ENCODE peak calls at places on chromosomes 11 and 22, in ten cellular contexts. M is AML-193; L is HS-5; D is stimulated activated CD4-positive, alpha-beta T cell treated with anti-CD3 and anti-CD28 coated beads, Interleukin-2, amount 100 ng/mL, for 48 hours; B is activated naive CD4-positive, alpha-beta T cell treated with Interleukin-2 at 50 U/mL for 16 hours; C is iris pigment epithelial cell; N is HEK293T; P is NCI-H2081; J is stimulated activated CD8-positive, alpha-beta memory T cell treated with anti-CD3 and anti-CD28 coated beads, Interleukin-4, amount 100 ng/mL, for 4 hours; Y is cerebellum. V is an unnamed sample.

GRCh38 chr22:44697423-44698179 is 4.4 kb upstream of the PRR5 start:
- DNase-seq in Y (peak; percentile 31), L (peak; percentile 36), B (peak; percentile 88), J (peak; percentile 74), N (peak; percentile 84), M (peak; percentile 54), C (peak; percentile 54), P (peak; percentile 32), D (peak; percentile 87), V (peak; percentile 51)

GRCh38 chr11:62004473-62004872 is 37.0 kb upstream of the FTH1 start:
- DNase-seq in N (no peak), M (no peak), B (no peak), J (no peak), C (peak; percentile 95), D (no peak), P (no peak), Y (no peak), L (peak; percentile 31), V (no peak)

GRCh38 chr22:26679003-26679629 is 21.7 kb downstream of the MIAT start:
- DNase-seq in N (peak; percentile 85), P (peak; percentile 69), M (peak; percentile 59), Y (peak; percentile 62), B (peak; percentile 77), C (peak; percentile 67), J (no peak), L (peak; percentile 43), D (peak; percentile 77), V (peak; percentile 73)

GRCh38 chr11:66139817-66140216 is 69.7 kb downstream of the PACS1 start:
- DNase-seq in M (no peak), C (no peak), L (no peak), J (no peak), Y (no peak), N (no peak), D (no peak), B (no peak), P (no peak), V (no peak)

GRCh38 chr11:10026514-10026913 is 267.5 kb downstream of the SBF2 start:
- DNase-seq in N (no peak), Y (no peak), P (no peak), L (peak; percentile 59), D (no peak), C (peak; percentile 84), J (no peak), M (no peak), B (no peak), V (no peak)

GRCh38 chr11:86511086-86511551 is 136.4 kb downstream of the CCDC81 start:
- DNase-seq in J (no peak), P (no peak), Y (no peak), N (no peak), M (no peak), B (no peak), C (peak; percentile 78), L (no peak), D (no peak), V (no peak)

GRCh38 chr11:91085985-91086384 is 863.1 kb upstream of the CHORDC1 start:
- DNase-seq in P (no peak), J (no peak), Y (no peak), C (no peak), L (no peak), D (no peak), N (no peak), B (no peak), M (no peak), V (no peak)

GRCh38 chr22:39176067-39176621 is 23.7 kb upstream of the CBX7 start:
- DNase-seq in M (no peak), J (no peak), L (peak; percentile 39), B (no peak), N (no peak), P (no peak), Y (no peak), D (no peak), C (peak; percentile 54), V (no peak)

GRCh38 chr11:57303990-57304579 is 20.7 kb downstream of the TNKS1BP1 start:
- DNase-seq in N (no peak), M (no peak), D (no peak), P (peak; percentile 69), C (no peak), Y (no peak), B (no peak), L (no peak), J (no peak), V (no peak)

GRCh38 chr22:47193606-47194316 is 431.3 kb downstream of the TBC1D22A start:
- DNase-seq in M (no peak), D (no peak), L (no peak), P (no peak), B (no peak), C (no peak), J (no peak), N (no peak), Y (no peak), V (no peak)

GRCh38 chr11:26950260-26950719 is 43.6 kb upstream of the FIBIN start:
- DNase-seq in D (no peak), B (no peak), N (no peak), L (no peak), J (no peak), P (no peak), M (no peak), C (peak; percentile 98), Y (no peak), V (no peak)

GRCh38 chr11:121127809-121128208 is 26.8 kb downstream of the TECTA start:
- DNase-seq in B (no peak), D (no peak), M (no peak), N (no peak), J (no peak), P (no peak), Y (no peak), C (no peak), L (no peak), V (no peak)

GRCh38 chr11:76459299-76459698 is 14.5 kb downstream of the EMSY start:
- DNase-seq in B (no peak), D (no peak), C (peak; percentile 3), Y (no peak), N (peak; percentile 21), J (no peak), L (no peak), P (peak; percentile 6), M (no peak), V (no peak)

GRCh38 chr11:74570266-74571061 is 21.9 kb upstream of the POLD3 start:
- DNase-seq in J (no peak), Y (peak; percentile 48), M (peak; percentile 67), L (no peak), C (peak; percentile 64), N (peak; percentile 72), B (peak; percentile 4), P (peak; percentile 53), D (no peak), V (peak; percentile 2)

GRCh38 chr22:31179345-31179744 is 19.4 kb downstream of the RNF185 start:
- DNase-seq in C (peak; percentile 16), J (no peak), D (no peak), L (no peak), P (peak; percentile 50), N (no peak), Y (no peak), B (no peak), M (no peak), V (no peak)

V was measured in midbrain.